ENCODE peak calls at places on chromosomes 12 and 14, in four cellular contexts. M is mucosa of descending colon, U is progenitor cell of endocrine pancreas, N is prostate gland. H is an unnamed sample.

GRCh38 chr14:104676694-104677505 is 12.5 kb upstream of the INF2 start:
- DNase-seq in U (no peak), M (peak), N (no peak), H (no peak)

GRCh38 chr12:64669270-64669842 is 59.1 kb downstream of the RASSF3 start:
- DNase-seq in N (no peak), M (peak), U (no peak), H (no peak)

GRCh38 chr12:124686001-124686884 is 118.8 kb upstream of the NCOR2 start:
- DNase-seq in U (no peak), N (no peak), M (no peak), H (no peak)

GRCh38 chr14:101186544-101186943 is 283.0 kb upstream of the RTL1 start:
- DNase-seq in N (no peak), M (no peak), U (no peak), H (peak)

GRCh38 chr14:103745424-103745823 is 29.8 kb downstream of the ZFYVE21 start:
- DNase-seq in U (no peak), M (no peak), N (no peak), H (peak)

GRCh38 chr12:7042847-7043246 is 17.7 kb upstream of the C1S start:
- DNase-seq in U (no peak), N (no peak), M (no peak), H (no peak)

GRCh38 chr12:26195250-26195640 is at the start of gene SSPN:
- DNase-seq in N (peak), M (peak), U (peak), H (peak)

GRCh38 chr14:105090493-105091334 is 25.5 kb upstream of the GPR132 start:
- DNase-seq in M (peak), N (peak), U (peak), H (no peak)

GRCh38 chr14:104800600-104801283 is at the start of gene ZBTB42:
- DNase-seq in U (peak), M (peak), N (peak), H (no peak)

GRCh38 chr14:75042040-75042439 is 9.2 kb downstream of the MLH3 start:
- DNase-seq in U (no peak), N (no peak), M (no peak), H (no peak)

DNA sequence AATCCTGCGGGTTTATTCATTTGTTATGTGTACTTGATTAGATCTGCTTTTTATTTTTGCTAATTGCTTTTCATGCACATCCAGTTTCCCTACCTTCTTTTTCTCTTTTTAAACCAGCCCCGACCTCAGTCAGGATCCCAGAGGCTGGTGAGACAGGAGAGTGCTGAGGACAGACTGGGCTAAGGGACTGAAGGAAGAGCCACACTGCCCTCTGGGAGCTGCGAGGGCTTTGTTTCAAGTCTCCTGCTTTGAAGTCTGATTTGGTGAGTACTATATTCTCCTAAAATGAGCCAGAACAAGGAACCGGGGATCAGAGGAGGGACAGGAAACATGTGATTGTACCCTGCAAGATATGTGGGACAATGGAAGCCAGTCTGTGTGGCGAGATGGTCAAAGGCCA is 23.9 kb downstream of the PRICKLE1 start:
- DNase-seq in U (no peak), M (no peak), N (no peak), H (no peak)
- TF ChIP-seq CTCF in U (no peak), M (no peak), N (no peak), H (peak)

DNA sequence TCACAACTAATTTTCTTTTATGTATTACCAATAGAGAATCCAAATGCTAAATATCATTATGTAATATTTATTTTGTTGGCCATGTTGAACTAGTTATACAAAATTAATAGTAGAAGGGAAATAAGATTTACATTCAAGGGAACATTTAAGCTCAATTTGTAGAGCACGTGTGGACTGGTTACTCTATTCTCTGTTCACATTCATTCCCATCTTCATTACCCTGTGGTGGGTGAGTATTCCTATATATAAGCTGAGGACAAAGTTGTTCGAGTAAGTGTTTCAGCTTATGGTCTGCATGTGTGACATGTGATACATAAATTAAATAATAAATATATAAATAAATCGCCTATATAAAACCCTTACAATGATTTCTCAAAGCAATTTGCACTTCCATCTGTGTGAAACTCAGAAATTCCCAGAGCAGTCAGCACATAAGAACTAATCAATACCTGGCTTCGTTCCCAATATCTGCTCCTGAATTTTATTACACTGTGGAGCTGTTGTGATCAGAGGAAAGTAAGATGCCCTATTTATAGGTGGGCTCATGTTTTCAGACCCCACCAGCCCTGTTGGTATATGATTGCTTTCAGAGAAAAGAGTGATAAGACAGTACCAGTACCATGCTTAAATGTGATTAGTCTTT is 308.2 kb upstream of the DCN start:
- DNase-seq in U (no peak), N (no peak), M (no peak), H (no peak)
- TF ChIP-seq CTCF in U (no peak), N (no peak), M (no peak), H (no peak)

GRCh38 chr14:83779266-83779665 is 1750.7 kb upstream of the FLRT2 start:
- DNase-seq in M (no peak), N (no peak), U (no peak), H (no peak)
- TF ChIP-seq CTCF in M (no peak), N (no peak), U (no peak), H (no peak)

GRCh38 chr12:3002636-3003035 is 43.4 kb downstream of the TEAD4 start:
- DNase-seq in M (no peak), U (no peak), N (no peak), H (no peak)

GRCh38 chr12:2997989-2998670 is 38.9 kb downstream of the TEAD4 start:
- DNase-seq in M (no peak), U (no peak), N (no peak), H (no peak)

GRCh38 chr12:2998789-2999264 is 39.6 kb downstream of the TEAD4 start:
- DNase-seq in N (no peak), M (no peak), U (no peak), H (no peak)

GRCh38 chr12:2999265-2999841 is 40.2 kb downstream of the TEAD4 start:
- DNase-seq in U (no peak), N (no peak), M (no peak), H (no peak)

DNA sequence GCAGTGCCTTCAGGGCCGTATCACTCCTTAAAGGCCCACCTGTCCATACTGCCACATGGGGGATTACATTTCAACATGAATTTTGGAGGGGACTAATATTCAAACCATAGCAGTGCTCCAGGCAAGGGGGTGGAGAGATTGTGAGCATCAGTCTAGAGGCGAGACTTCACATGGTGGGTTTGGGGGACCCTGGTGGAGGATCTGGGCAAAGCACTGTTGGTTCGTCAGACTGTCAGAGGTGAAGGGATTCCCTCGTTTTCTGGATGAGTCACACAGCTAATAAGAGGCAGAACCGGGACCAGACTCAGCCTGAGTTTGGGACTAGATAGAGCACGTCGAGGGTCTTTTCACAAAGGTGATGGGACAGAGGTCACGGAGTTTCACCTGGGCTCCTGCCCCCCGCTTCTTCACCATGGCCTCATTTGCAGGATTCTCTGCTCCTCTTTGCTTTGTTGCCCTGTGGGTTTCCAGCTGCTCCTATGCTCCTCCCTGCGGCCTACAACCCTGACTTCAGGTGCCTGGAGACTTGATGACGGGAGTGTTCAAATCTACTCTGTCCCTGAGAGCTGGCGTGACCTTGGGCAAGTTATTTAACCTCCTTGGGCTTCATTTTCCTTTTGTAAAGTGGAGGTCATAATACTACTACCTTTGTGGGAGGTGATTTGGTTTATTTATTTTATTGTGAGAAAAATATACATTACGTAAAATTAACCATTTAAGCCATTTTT is 41.5 kb downstream of the TEAD4 start:
- DNase-seq in M (no peak), U (no peak), N (no peak), H (no peak)
- TF ChIP-seq CTCF in M (no peak), U (peak), N (no peak), H (peak)

GRCh38 chr12:107560906-107561285 is 124.7 kb upstream of the PWP1 start:
- DNase-seq in N (peak), M (no peak), U (no peak), H (no peak)

GRCh38 chr12:107567871-107568619 is 117.6 kb upstream of the PWP1 start:
- DNase-seq in N (no peak), M (no peak), U (no peak), H (no peak)

GRCh38 chr12:107565551-107565950 is 120.0 kb upstream of the PWP1 start:
- DNase-seq in N (no peak), U (no peak), M (no peak), H (no peak)

GRCh38 chr12:107568718-107569117 is 116.9 kb upstream of the PWP1 start:
- DNase-seq in M (no peak), N (no peak), U (no peak), H (no peak)

GRCh38 chr12:107564946-107565345 is 120.7 kb upstream of the PWP1 start:
- DNase-seq in M (no peak), N (no peak), U (no peak), H (no peak)
- TF ChIP-seq CTCF in M (no peak), N (peak), U (peak), H (peak)

H was measured in chondrocyte.